ENCODE peak calls at places on chromosome 9, in ten cellular contexts. One of them, this sample, is unnamed.

GRCh38 chr9:121888438-121888775 is 204.7 kb downstream of the TTLL11 start:
- DNase-seq in endothelial cell of umbilical vein: no peak
- DNase-seq in IMR-90: peak
- DNase-seq in fibroblast of lung: peak
- DNase-seq in HCT116: no peak
- DNase-seq in OCI-LY7: no peak
- DNase-seq in neuronal stem cell: no peak
- DNase-seq in PC-3: no peak
- DNase-seq in HepG2: no peak
- DNase-seq in PC-9: no peak
- DNase-seq in this sample: no peak

GRCh38 chr9:108083160-108083559 is 593.6 kb upstream of the KLF4 start:
- DNase-seq in endothelial cell of umbilical vein: no peak
- DNase-seq in IMR-90: no peak
- DNase-seq in fibroblast of lung: no peak
- DNase-seq in HCT116: no peak
- DNase-seq in OCI-LY7: no peak
- DNase-seq in neuronal stem cell: no peak
- DNase-seq in PC-3: no peak
- DNase-seq in HepG2: no peak
- DNase-seq in PC-9: no peak
- DNase-seq in this sample: no peak

GRCh38 chr9:122228906-122229837 is at the start of gene LHX6:
- DNase-seq in endothelial cell of umbilical vein: peak
- DNase-seq in IMR-90: peak
- DNase-seq in fibroblast of lung: peak
- DNase-seq in HCT116: no peak
- DNase-seq in OCI-LY7: no peak
- DNase-seq in neuronal stem cell: no peak
- DNase-seq in PC-3: peak
- DNase-seq in HepG2: no peak
- DNase-seq in PC-9: no peak
- DNase-seq in this sample: no peak

GRCh38 chr9:78598120-78598519 is 301.2 kb downstream of the PSAT1 start:
- DNase-seq in endothelial cell of umbilical vein: no peak
- DNase-seq in IMR-90: no peak
- DNase-seq in fibroblast of lung: no peak
- DNase-seq in HCT116: no peak
- DNase-seq in OCI-LY7: no peak
- DNase-seq in neuronal stem cell: no peak
- DNase-seq in PC-3: no peak
- DNase-seq in HepG2: no peak
- DNase-seq in PC-9: no peak
- DNase-seq in this sample: no peak

GRCh38 chr9:129474740-129475404 is 146.0 kb downstream of the C9orf50 start:
- DNase-seq in endothelial cell of umbilical vein: no peak
- DNase-seq in IMR-90: no peak
- DNase-seq in fibroblast of lung: no peak
- DNase-seq in HCT116: no peak
- DNase-seq in OCI-LY7: no peak
- DNase-seq in neuronal stem cell: no peak
- DNase-seq in PC-3: no peak
- DNase-seq in HepG2: no peak
- DNase-seq in PC-9: no peak
- DNase-seq in this sample: no peak

GRCh38 chr9:5869315-5870019 is 21.2 kb upstream of the MLANA start:
- DNase-seq in endothelial cell of umbilical vein: no peak
- DNase-seq in IMR-90: no peak
- DNase-seq in fibroblast of lung: no peak
- DNase-seq in HCT116: peak
- DNase-seq in OCI-LY7: peak
- DNase-seq in neuronal stem cell: no peak
- DNase-seq in PC-3: peak
- DNase-seq in HepG2: peak
- DNase-seq in PC-9: peak
- DNase-seq in this sample: peak

GRCh38 chr9:92384373-92384772 is 20.0 kb downstream of the OGN start:
- DNase-seq in endothelial cell of umbilical vein: peak
- DNase-seq in IMR-90: peak
- DNase-seq in fibroblast of lung: peak
- DNase-seq in HCT116: no peak
- DNase-seq in OCI-LY7: no peak
- DNase-seq in neuronal stem cell: no peak
- DNase-seq in PC-3: peak
- DNase-seq in HepG2: no peak
- DNase-seq in PC-9: no peak
- DNase-seq in this sample: no peak

GRCh38 chr9:134163374-134164196 is 779 bp downstream of the RNU6ATAC start:
- DNase-seq in endothelial cell of umbilical vein: peak
- DNase-seq in IMR-90: peak
- DNase-seq in fibroblast of lung: peak
- DNase-seq in HCT116: no peak
- DNase-seq in OCI-LY7: no peak
- DNase-seq in neuronal stem cell: peak
- DNase-seq in PC-3: peak
- DNase-seq in HepG2: no peak
- DNase-seq in PC-9: peak
- DNase-seq in this sample: no peak

GRCh38 chr9:15142903-15143534 is 164.0 kb downstream of the TTC39B start:
- DNase-seq in endothelial cell of umbilical vein: peak
- DNase-seq in IMR-90: peak
- DNase-seq in fibroblast of lung: peak
- DNase-seq in HCT116: peak
- DNase-seq in OCI-LY7: peak
- DNase-seq in neuronal stem cell: peak
- DNase-seq in PC-3: peak
- DNase-seq in HepG2: peak
- DNase-seq in PC-9: no peak
- DNase-seq in this sample: peak

GRCh38 chr9:4321554-4321953 is 21.7 kb upstream of the GLIS3 start:
- DNase-seq in endothelial cell of umbilical vein: no peak
- DNase-seq in IMR-90: peak
- DNase-seq in fibroblast of lung: no peak
- DNase-seq in HCT116: no peak
- DNase-seq in OCI-LY7: no peak
- DNase-seq in neuronal stem cell: no peak
- DNase-seq in PC-3: no peak
- DNase-seq in HepG2: no peak
- DNase-seq in PC-9: no peak
- DNase-seq in this sample: no peak

GRCh38 chr9:21831841-21832509 is 29.5 kb downstream of the MTAP start:
- DNase-seq in endothelial cell of umbilical vein: peak
- DNase-seq in IMR-90: peak
- DNase-seq in fibroblast of lung: peak
- DNase-seq in HCT116: no peak
- DNase-seq in OCI-LY7: peak
- DNase-seq in neuronal stem cell: no peak
- DNase-seq in PC-3: peak
- DNase-seq in HepG2: no peak
- DNase-seq in PC-9: no peak
- DNase-seq in this sample: no peak

GRCh38 chr9:20903214-20903613 is 128.2 kb downstream of the HACD4 start:
- DNase-seq in endothelial cell of umbilical vein: peak
- DNase-seq in IMR-90: no peak
- DNase-seq in fibroblast of lung: no peak
- DNase-seq in HCT116: no peak
- DNase-seq in OCI-LY7: no peak
- DNase-seq in neuronal stem cell: no peak
- DNase-seq in PC-3: no peak
- DNase-seq in HepG2: peak
- DNase-seq in PC-9: no peak
- DNase-seq in this sample: no peak

GRCh38 chr9:130718576-130718975 is 25.0 kb downstream of the EXOSC2 start:
- DNase-seq in endothelial cell of umbilical vein: no peak
- DNase-seq in IMR-90: no peak
- DNase-seq in fibroblast of lung: no peak
- DNase-seq in HCT116: no peak
- DNase-seq in OCI-LY7: no peak
- DNase-seq in neuronal stem cell: no peak
- DNase-seq in PC-3: no peak
- DNase-seq in HepG2: no peak
- DNase-seq in PC-9: no peak
- DNase-seq in this sample: no peak

GRCh38 chr9:126705767-126706697 is 92.3 kb downstream of the LMX1B start:
- DNase-seq in endothelial cell of umbilical vein: peak
- DNase-seq in IMR-90: peak
- DNase-seq in fibroblast of lung: peak
- DNase-seq in HCT116: peak
- DNase-seq in OCI-LY7: peak
- DNase-seq in neuronal stem cell: no peak
- DNase-seq in PC-3: peak
- DNase-seq in HepG2: peak
- DNase-seq in PC-9: peak
- DNase-seq in this sample: peak

GRCh38 chr9:126702501-126703329 is 89.0 kb downstream of the LMX1B start:
- DNase-seq in endothelial cell of umbilical vein: no peak
- DNase-seq in IMR-90: no peak
- DNase-seq in fibroblast of lung: no peak
- DNase-seq in HCT116: no peak
- DNase-seq in OCI-LY7: peak
- DNase-seq in neuronal stem cell: no peak
- DNase-seq in PC-3: no peak
- DNase-seq in HepG2: no peak
- DNase-seq in PC-9: no peak
- DNase-seq in this sample: peak

GRCh38 chr9:126703330-126704156 is 89.8 kb downstream of the LMX1B start:
- DNase-seq in endothelial cell of umbilical vein: no peak
- DNase-seq in IMR-90: no peak
- DNase-seq in fibroblast of lung: no peak
- DNase-seq in HCT116: no peak
- DNase-seq in OCI-LY7: no peak
- DNase-seq in neuronal stem cell: no peak
- DNase-seq in PC-3: no peak
- DNase-seq in HepG2: no peak
- DNase-seq in PC-9: no peak
- DNase-seq in this sample: no peak

GRCh38 chr9:126705311-126705766 is 91.6 kb downstream of the LMX1B start:
- DNase-seq in endothelial cell of umbilical vein: peak
- DNase-seq in IMR-90: peak
- DNase-seq in fibroblast of lung: peak
- DNase-seq in HCT116: peak
- DNase-seq in OCI-LY7: peak
- DNase-seq in neuronal stem cell: peak
- DNase-seq in PC-3: peak
- DNase-seq in HepG2: peak
- DNase-seq in PC-9: peak
- DNase-seq in this sample: peak

DNA sequence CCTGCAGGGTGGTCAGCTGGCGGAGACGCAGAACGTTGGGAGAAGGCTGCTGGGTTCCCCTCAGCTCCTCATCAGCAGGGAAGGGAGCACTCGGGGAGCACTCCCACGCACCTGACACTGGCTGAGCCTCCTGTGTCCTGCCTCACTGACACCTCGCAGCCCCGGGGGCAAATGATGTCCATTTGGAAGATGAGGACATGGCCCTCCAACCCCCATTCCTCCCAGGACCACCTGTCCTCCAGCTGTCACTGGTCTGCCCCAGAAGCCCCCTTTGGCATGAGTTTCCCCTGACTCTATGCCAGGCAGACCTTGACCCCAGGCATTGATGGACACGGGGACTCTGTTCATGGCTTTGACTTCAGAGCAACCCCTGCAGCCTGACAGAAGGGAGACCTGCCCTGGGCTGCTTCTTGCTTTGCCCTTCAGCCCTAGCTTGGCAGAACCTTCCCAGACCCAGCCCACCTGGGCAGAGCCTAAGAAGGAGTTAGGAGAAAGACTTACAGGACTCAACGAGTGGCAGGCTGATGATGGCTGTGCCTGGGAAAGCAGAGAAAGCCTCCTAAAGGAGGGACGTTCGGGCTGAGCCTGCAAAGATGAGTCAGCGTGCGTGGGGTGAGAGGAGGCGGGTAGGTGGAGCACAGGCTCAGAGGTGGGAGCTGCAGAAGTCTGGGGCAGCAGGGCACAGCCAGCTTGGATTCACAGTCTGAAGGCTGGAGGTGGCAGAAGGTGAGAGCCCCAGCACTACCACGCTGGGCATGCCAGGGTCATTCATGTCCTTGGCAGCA is 90.6 kb downstream of the LMX1B start:
- DNase-seq in endothelial cell of umbilical vein: no peak
- DNase-seq in IMR-90: peak
- DNase-seq in fibroblast of lung: peak
- DNase-seq in HCT116: peak
- DNase-seq in OCI-LY7: no peak
- DNase-seq in neuronal stem cell: no peak
- DNase-seq in PC-3: peak
- DNase-seq in HepG2: no peak
- DNase-seq in PC-9: peak
- DNase-seq in this sample: no peak
- H2AFZ ChIP-seq in endothelial cell of umbilical vein: no peak
- H2AFZ ChIP-seq in IMR-90: peak
- H2AFZ ChIP-seq in fibroblast of lung: no peak
- H2AFZ ChIP-seq in HCT116: peak
- H2AFZ ChIP-seq in OCI-LY7: no peak
- H2AFZ ChIP-seq in neuronal stem cell: no peak
- H2AFZ ChIP-seq in PC-3: peak
- H2AFZ ChIP-seq in HepG2: no peak
- H2AFZ ChIP-seq in PC-9: no peak
- H2AFZ ChIP-seq in this sample: no peak

GRCh38 chr9:37911271-37911681 is 7.3 kb upstream of the SLC25A51 start:
- DNase-seq in endothelial cell of umbilical vein: no peak
- DNase-seq in IMR-90: peak
- DNase-seq in fibroblast of lung: peak
- DNase-seq in HCT116: no peak
- DNase-seq in OCI-LY7: peak
- DNase-seq in neuronal stem cell: no peak
- DNase-seq in PC-3: no peak
- DNase-seq in HepG2: no peak
- DNase-seq in PC-9: no peak
- DNase-seq in this sample: no peak
- H3K4me3 ChIP-seq in endothelial cell of umbilical vein: no peak
- H3K4me3 ChIP-seq in IMR-90: no peak
- H3K4me3 ChIP-seq in fibroblast of lung: no peak
- H3K4me3 ChIP-seq in HCT116: no peak
- H3K4me3 ChIP-seq in OCI-LY7: peak
- H3K4me3 ChIP-seq in neuronal stem cell: no peak
- H3K4me3 ChIP-seq in PC-3: no peak
- H3K4me3 ChIP-seq in HepG2: no peak
- H3K4me3 ChIP-seq in PC-9: no peak
- H3K4me3 ChIP-seq in this sample: peak

GRCh38 chr9:35112257-35113020 is 3.2 kb downstream of the ATOSB start:
- DNase-seq in endothelial cell of umbilical vein: peak
- DNase-seq in IMR-90: peak
- DNase-seq in fibroblast of lung: peak
- DNase-seq in HCT116: no peak
- DNase-seq in OCI-LY7: no peak
- DNase-seq in neuronal stem cell: no peak
- DNase-seq in PC-3: peak
- DNase-seq in HepG2: no peak
- DNase-seq in PC-9: no peak
- DNase-seq in this sample: no peak
- H3K4me2 ChIP-seq in endothelial cell of umbilical vein: peak
- H3K4me2 ChIP-seq in IMR-90: peak
- H3K4me2 ChIP-seq in fibroblast of lung: peak
- H3K4me2 ChIP-seq in HCT116: peak
- H3K4me2 ChIP-seq in OCI-LY7: peak
- H3K4me2 ChIP-seq in neuronal stem cell: peak
- H3K4me2 ChIP-seq in PC-3: peak
- H3K4me2 ChIP-seq in HepG2: peak
- H3K4me2 ChIP-seq in PC-9: peak
- H3K4me2 ChIP-seq in this sample: peak

GRCh38 chr9:124017064-124017928 is 5.7 kb downstream of the LHX2 start:
- DNase-seq in endothelial cell of umbilical vein: no peak
- DNase-seq in IMR-90: no peak
- DNase-seq in fibroblast of lung: no peak
- DNase-seq in HCT116: no peak
- DNase-seq in OCI-LY7: no peak
- DNase-seq in neuronal stem cell: no peak
- DNase-seq in PC-3: no peak
- DNase-seq in HepG2: no peak
- DNase-seq in PC-9: no peak
- DNase-seq in this sample: no peak
- H2AFZ ChIP-seq in endothelial cell of umbilical vein: no peak
- H2AFZ ChIP-seq in IMR-90: peak
- H2AFZ ChIP-seq in fibroblast of lung: no peak
- H2AFZ ChIP-seq in HCT116: no peak
- H2AFZ ChIP-seq in OCI-LY7: no peak
- H2AFZ ChIP-seq in neuronal stem cell: peak
- H2AFZ ChIP-seq in PC-3: no peak
- H2AFZ ChIP-seq in HepG2: no peak
- H2AFZ ChIP-seq in PC-9: no peak
- H2AFZ ChIP-seq in this sample: no peak

This sample was measured in Karpas-422.